ENCODE peak calls at places on chromosomes 6 and 20, in nine cellular contexts. A is tibial nerve, B is stomach, N is mesenchymal stem cell, Q is ovary, C is spleen, S is aorta, M is heart right ventricle, E is cardiac muscle cell. R is an unnamed sample. For H3K9me3, H3K36me3 and H3K27me3, the result is how much of the 10 kb centered on the place peaks cover.

GRCh38 chr6:102686461-102686860 is 1293.0 kb downstream of the GRIK2 start:
- DNase-seq in A (no peak), B (no peak), N (no peak), Q (no peak), C (no peak), S (no peak), M (no peak), E (no peak), R (no peak)

GRCh38 chr6:132902866-132903265 is 88.5 kb downstream of the RPS12 start:
- DNase-seq in A (no peak), B (no peak), N (no peak), Q (no peak), C (no peak), S (no peak), M (no peak), E (peak), R (no peak)

GRCh38 chr6:103002282-103002681 is 1608.8 kb downstream of the GRIK2 start:
- DNase-seq in A (no peak), B (no peak), N (no peak), Q (no peak), C (no peak), S (no peak), M (no peak), E (no peak), R (no peak)

GRCh38 chr20:9600562-9600961 is 86.2 kb downstream of the LAMP5 start:
- DNase-seq in A (no peak), B (no peak), N (no peak), Q (no peak), C (no peak), S (no peak), M (no peak), E (no peak), R (no peak)

GRCh38 chr20:57513199-57513598 is 11.7 kb downstream of the CTCFL start:
- DNase-seq in A (no peak), B (no peak), N (peak), Q (no peak), C (no peak), S (no peak), M (no peak), E (no peak), R (no peak)

GRCh38 chr6:135693971-135694370 is 157.5 kb upstream of the PDE7B start:
- DNase-seq in A (no peak), B (no peak), N (no peak), Q (no peak), C (no peak), S (no peak), M (no peak), E (no peak), R (no peak)

GRCh38 chr20:31678389-31679356 is 41.0 kb downstream of the COX4I2 start:
- DNase-seq in A (no peak), B (peak), N (peak), Q (peak), C (no peak), S (no peak), M (no peak), E (peak), R (no peak)

GRCh38 chr6:140623498-140623897 is 1249.0 kb upstream of the CITED2 start:
- DNase-seq in A (no peak), B (no peak), N (peak), Q (no peak), C (no peak), S (no peak), M (no peak), E (peak), R (peak)

GRCh38 chr6:26383624-26384417 is 913 bp downstream of the BTN2A2 start:
- DNase-seq in A (no peak), B (peak), N (peak), Q (peak), C (no peak), S (no peak), M (no peak), E (peak), R (peak)

GRCh38 chr20:48007356-48007755 is 222.1 kb upstream of the SULF2 start:
- DNase-seq in A (no peak), B (no peak), N (no peak), Q (no peak), C (no peak), S (no peak), M (no peak), E (no peak), R (no peak)
- H3K9me3 ChIP-seq in A (under half), B (under half), N (under half), Q (under half), C (under half), S (under half), M (under half), E (under half), R (under half)

DNA sequence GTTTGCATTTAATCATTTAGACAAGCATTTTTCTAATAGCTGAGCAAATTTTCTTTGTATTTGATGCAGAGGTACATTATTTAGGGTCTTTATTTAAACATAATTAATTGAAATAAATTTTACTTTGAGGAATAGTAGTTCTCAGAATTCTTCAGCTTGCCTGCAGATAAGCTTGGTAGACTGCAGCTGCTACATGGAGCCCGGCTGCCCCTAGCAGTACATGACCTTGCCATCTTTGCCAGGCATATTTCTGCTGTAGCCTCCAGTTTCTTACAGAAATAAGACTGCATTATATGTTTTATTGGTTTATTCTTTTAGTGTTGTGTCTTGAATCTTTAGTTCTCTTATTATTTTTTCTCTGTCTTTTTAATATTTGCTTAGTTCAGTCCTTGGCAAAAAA is 396.8 kb downstream of the QKI start:
- DNase-seq in A (no peak), B (no peak), N (no peak), Q (no peak), C (no peak), S (no peak), M (no peak), E (no peak), R (no peak)
- H3K36me3 ChIP-seq in A (under half), B (under half), N (under half), Q (under half), C (under half), S (under half), M (under half), E (under half), R (under half)

DNA sequence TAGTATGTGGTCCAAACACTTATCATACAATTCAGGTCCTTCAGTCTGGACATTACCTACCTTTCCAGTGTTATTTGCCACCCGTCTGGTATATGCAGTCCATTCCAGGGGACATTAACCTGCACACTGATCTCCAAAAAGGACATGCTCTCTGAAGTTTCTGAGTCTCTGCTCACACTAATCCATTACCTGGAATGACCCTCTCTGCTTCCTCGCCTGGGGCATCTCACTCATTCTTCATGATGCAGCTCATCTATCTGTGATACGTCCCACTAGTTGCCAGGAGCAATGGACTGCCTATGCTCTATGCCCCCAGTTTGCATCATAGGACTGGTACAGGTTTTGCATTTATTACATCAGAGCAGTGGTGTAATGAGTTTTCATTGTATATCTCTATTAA is 5.9 kb upstream of the TUBB2B start:
- DNase-seq in A (no peak), B (no peak), N (no peak), Q (no peak), C (no peak), S (no peak), M (no peak), E (no peak), R (no peak)
- H3K27me3 ChIP-seq in A (under half), B (half or more), N (half or more), Q (under half), C (half or more), S (under half), M (half or more), E (under half), R (under half)

DNA sequence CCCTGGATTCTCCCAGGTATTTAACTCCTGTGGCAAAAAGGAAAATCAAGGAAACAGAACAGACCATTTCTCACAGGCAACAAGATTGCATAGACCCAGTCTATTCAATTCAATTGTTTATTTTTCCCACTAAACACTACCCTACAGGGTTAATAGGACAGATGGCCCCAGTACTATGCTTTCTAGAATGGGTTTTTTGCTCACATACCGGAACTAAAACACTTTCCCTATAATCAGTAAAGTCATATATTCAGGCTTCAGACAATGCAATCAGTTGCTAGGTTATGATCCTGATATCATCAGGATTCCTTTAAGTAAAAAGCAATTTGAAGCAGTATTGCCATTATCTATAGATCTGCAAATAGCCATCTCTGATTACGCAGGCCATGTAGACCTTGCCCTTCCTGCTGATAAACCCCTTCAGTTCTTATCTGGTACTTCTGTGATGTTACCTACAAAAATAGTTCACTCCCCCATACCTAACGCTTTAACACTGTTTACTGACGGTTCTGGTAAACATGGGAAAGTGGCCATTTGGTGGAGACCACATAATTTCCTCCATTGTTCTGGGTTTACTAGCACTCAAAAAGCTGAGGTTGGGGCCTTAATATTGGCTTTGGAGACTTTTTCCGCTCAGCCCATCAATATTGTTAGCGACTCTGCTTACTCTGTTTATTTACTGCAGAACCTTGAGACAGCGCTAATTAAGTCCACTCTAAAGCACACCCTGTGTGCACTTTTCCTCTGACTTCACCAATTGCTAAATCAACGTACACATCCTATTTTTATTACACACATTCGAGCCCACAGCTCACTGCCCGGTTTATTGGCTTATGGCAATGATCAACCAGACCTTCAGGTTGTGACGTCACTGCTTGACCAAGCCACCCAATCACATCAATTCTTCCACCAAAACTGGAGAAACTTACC is 666.0 kb downstream of the PHF3 start:
- DNase-seq in A (no peak), B (no peak), N (no peak), Q (no peak), C (no peak), S (no peak), M (no peak), E (no peak), R (no peak)
- H3K9me3 ChIP-seq in A (under half), B (under half), N (under half), Q (under half), C (under half), S (under half), M (under half), E (under half), R (under half)

DNA sequence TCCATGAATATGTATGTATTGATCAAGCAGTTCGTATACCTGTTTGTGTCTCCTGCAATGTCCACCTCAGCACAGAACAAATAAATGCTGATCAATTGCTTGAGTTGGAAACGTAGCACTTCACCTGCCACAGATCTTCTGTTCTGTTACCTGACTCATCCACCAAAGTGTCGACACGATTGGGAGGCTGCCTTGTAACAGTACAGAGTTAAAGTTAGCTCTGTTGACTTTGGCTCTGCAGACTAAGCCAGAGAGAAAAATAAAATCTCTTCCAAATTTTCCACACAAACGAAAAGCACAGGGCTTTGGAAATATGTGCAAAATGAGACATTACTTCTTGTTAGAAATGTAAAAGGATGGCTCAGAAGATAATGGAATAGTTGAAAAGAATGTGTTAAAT is 245.4 kb downstream of the NRN1 start:
- DNase-seq in A (no peak), B (no peak), N (no peak), Q (no peak), C (no peak), S (no peak), M (no peak), E (no peak), R (no peak)
- H3K36me3 ChIP-seq in A (under half), B (under half), N (under half), Q (under half), C (under half), S (under half), M (under half), E (under half), R (under half)

GRCh38 chr6:44276667-44277640 is 6.7 kb downstream of the TMEM151B start:
- DNase-seq in A (no peak), B (no peak), N (no peak), Q (no peak), C (no peak), S (no peak), M (no peak), E (no peak), R (no peak)

GRCh38 chr6:44277763-44278162 is 7.5 kb downstream of the TMEM151B start:
- DNase-seq in A (no peak), B (no peak), N (no peak), Q (no peak), C (no peak), S (no peak), M (no peak), E (no peak), R (no peak)

GRCh38 chr6:44275749-44276648 is 5.7 kb downstream of the TMEM151B start:
- DNase-seq in A (no peak), B (no peak), N (no peak), Q (peak), C (no peak), S (no peak), M (no peak), E (no peak), R (no peak)

GRCh38 chr6:44278774-44279697 is 8.8 kb downstream of the TMEM151B start:
- DNase-seq in A (no peak), B (no peak), N (no peak), Q (no peak), C (no peak), S (no peak), M (no peak), E (no peak), R (no peak)

DNA sequence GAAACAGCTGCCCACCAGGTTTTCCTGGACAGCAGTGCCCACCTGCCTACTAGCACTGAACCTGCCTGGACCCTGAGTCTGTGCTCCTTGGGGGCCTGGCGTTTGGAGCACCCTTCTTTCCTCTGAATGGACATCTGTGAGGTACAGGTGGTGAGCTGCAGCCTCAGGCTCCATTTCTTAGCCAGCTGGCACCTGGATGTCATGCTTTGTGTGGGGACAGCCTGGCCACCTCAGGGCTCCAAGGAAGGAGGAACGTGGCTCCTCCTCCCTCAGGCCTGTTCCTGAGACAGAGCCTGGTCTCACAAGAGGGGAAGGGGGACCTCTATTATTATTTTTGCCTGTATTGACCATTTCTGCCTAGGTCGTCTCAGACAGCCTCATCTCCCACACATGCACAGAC is 8.1 kb downstream of the TMEM151B start:
- DNase-seq in A (no peak), B (no peak), N (no peak), Q (no peak), C (no peak), S (no peak), M (no peak), E (no peak), R (no peak)
- H3K27me3 ChIP-seq in A (under half), B (half or more), N (half or more), Q (under half), C (half or more), S (under half), M (half or more), E (under half), R (under half)

GRCh38 chr6:137839076-137839475 is 28.0 kb upstream of the TNFAIP3 start:
- DNase-seq in A (no peak), B (no peak), N (no peak), Q (no peak), C (no peak), S (no peak), M (no peak), E (no peak), R (no peak)

GRCh38 chr6:137845460-137845859 is 21.6 kb upstream of the TNFAIP3 start:
- DNase-seq in A (no peak), B (no peak), N (no peak), Q (no peak), C (no peak), S (no peak), M (no peak), E (no peak), R (no peak)

GRCh38 chr6:137834508-137834907 is 32.6 kb upstream of the TNFAIP3 start:
- DNase-seq in A (no peak), B (no peak), N (no peak), Q (no peak), C (no peak), S (no peak), M (no peak), E (no peak), R (no peak)

GRCh38 chr6:137843206-137843605 is 23.9 kb upstream of the TNFAIP3 start:
- DNase-seq in A (no peak), B (no peak), N (no peak), Q (no peak), C (no peak), S (no peak), M (no peak), E (no peak), R (no peak)

GRCh38 chr6:137840252-137840651 is 26.8 kb upstream of the TNFAIP3 start:
- DNase-seq in A (no peak), B (no peak), N (no peak), Q (no peak), C (no peak), S (no peak), M (no peak), E (no peak), R (no peak)
- H3K9me3 ChIP-seq in A (under half), B (under half), N (under half), Q (under half), C (under half), S (under half), M (under half), E (under half), R (under half)

GRCh38 chr6:11718031-11718430 is 60.6 kb downstream of the ADTRP start:
- DNase-seq in A (no peak), B (no peak), N (no peak), Q (no peak), C (no peak), S (no peak), M (no peak), E (no peak), R (no peak)
- H3K36me3 ChIP-seq in A (under half), B (under half), N (under half), Q (under half), C (under half), S (under half), M (under half), E (under half), R (under half)

DNA sequence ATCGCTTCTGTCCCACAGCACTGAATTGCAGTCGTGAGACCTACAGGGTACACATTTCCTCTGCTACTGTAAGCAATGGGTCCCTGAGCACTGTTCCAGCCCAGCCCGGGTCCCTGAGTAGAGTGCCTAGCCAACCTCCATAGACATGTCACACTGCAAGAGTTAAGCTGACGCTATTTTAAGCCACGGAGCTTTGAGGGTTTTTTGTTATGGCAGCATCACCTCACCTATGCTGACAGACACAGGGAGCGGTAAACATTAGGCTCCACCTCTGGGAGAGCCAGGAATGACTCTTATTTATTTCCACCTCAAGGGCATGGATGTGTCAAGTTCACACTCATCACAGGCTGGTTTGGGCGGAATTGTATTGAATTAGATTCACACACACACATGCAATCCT is 45.1 kb downstream of the GRM4 start:
- DNase-seq in A (no peak), B (no peak), N (no peak), Q (no peak), C (no peak), S (no peak), M (no peak), E (no peak), R (no peak)
- H3K27me3 ChIP-seq in A (under half), B (half or more), N (half or more), Q (under half), C (under half), S (under half), M (half or more), E (under half), R (under half)

GRCh38 chr6:139030211-139030530 is 1.6 kb downstream of the ABRACL start:
- DNase-seq in A (no peak), B (no peak), N (no peak), Q (no peak), C (no peak), S (no peak), M (no peak), E (no peak), R (no peak)
- H3K9me3 ChIP-seq in A (under half), B (under half), N (under half), Q (under half), C (under half), S (under half), M (under half), E (under half), R (under half)

R was measured in MG63.